ENCODE peak calls at places on chromosomes 5 and 9, in four cellular contexts. Y, R, H and G are unnamed samples.

GRCh38 chr5:154480847-154481246 is 2.8 kb upstream of the HAND1 start:
- DNase-seq in R (no peak), Y (no peak), H (no peak), G (no peak)

GRCh38 chr5:175590471-175590881 is 67.4 kb upstream of the HRH2 start:
- DNase-seq in H (no peak), Y (no peak), R (no peak), G (no peak)

GRCh38 chr9:130869250-130869649 is 27.4 kb downstream of the QRFP start:
- DNase-seq in R (peak; percentile 67), Y (no peak), H (no peak), G (no peak)

GRCh38 chr9:117145811-117146490 is 268.9 kb downstream of the ASTN2 start:
- DNase-seq in Y (no peak), R (no peak), H (no peak), G (no peak)

GRCh38 chr9:123473226-123473625 is 117.2 kb downstream of the CRB2 start:
- DNase-seq in R (no peak), Y (no peak), H (no peak), G (no peak)

GRCh38 chr9:97561501-97561900 is 60.0 kb downstream of the TMOD1 start:
- DNase-seq in H (no peak), R (no peak), Y (no peak), G (no peak)

GRCh38 chr9:127213859-127214258 is 50.7 kb upstream of the GARNL3 start:
- DNase-seq in R (no peak), Y (no peak), H (no peak), G (no peak)

GRCh38 chr5:150579462-150580400 is 60.7 kb upstream of the SYNPO start:
- DNase-seq in R (peak; percentile 17), H (no peak), Y (no peak), G (no peak)

GRCh38 chr5:65769539-65769938 is 47.5 kb downstream of the NLN start:
- DNase-seq in R (no peak), H (no peak), Y (no peak), G (no peak)

GRCh38 chr5:52783226-52783959 is 4.3 kb upstream of the ITGA1 start:
- DNase-seq in Y (no peak), H (no peak), R (no peak), G (no peak)

GRCh38 chr9:33795281-33795680 is at the start of gene PRSS3:
- DNase-seq in H (no peak), R (no peak), Y (no peak), G (no peak)

GRCh38 chr5:149995385-149996085 is 4.9 kb downstream of the TIGD6 start:
- DNase-seq in H (no peak), R (no peak), Y (no peak), G (no peak)